ENCODE peak calls at places on chromosomes 4 and X, in four cellular contexts. G is K562, O is HepG2, E is GM12878. B is an unnamed sample.

GRCh38 chrX:96771500-96771899 is 86.9 kb downstream of the DIAPH2 start:
- DNase-seq in G (no peak), O (no peak), E (no peak), B (no peak)

GRCh38 chrX:153926863-153927685 is 1.0 kb upstream of the ARHGAP4 start:
- DNase-seq in G (peak; percentile 31), O (peak; percentile 72), E (peak; percentile 55), B (no peak)

GRCh38 chrX:97685753-97686152 is 802.0 kb downstream of the RPA4 start:
- DNase-seq in G (peak; percentile 11), O (peak; percentile 11), E (no peak), B (peak; percentile 34)

GRCh38 chrX:111244238-111244750 is 26.0 kb downstream of the CAPN6 start:
- DNase-seq in G (no peak), O (peak; percentile 0), E (no peak), B (peak; percentile 33)

GRCh38 chr4:149735796-149736195 is 79.8 kb downstream of the IQCM start:
- DNase-seq in G (no peak), O (no peak), E (no peak), B (no peak)

GRCh38 chr4:165079476-165079875 is 25.8 kb downstream of the TRIM75 start:
- DNase-seq in G (no peak), O (no peak), E (no peak), B (no peak)

GRCh38 chr4:32768664-32769389 is 2048.7 kb downstream of the PCDH7 start:
- DNase-seq in G (no peak), O (peak; percentile 42), E (no peak), B (no peak)

GRCh38 chr4:5822617-5823016 is 70.3 kb downstream of the CRMP1 start:
- DNase-seq in G (no peak), O (no peak), E (no peak), B (no peak)

GRCh38 chr4:186189656-186190055 is 1.7 kb upstream of the CYP4V2 start:
- DNase-seq in G (no peak), O (no peak), E (no peak), B (no peak)

GRCh38 chr4:183256756-183257385 is 63.2 kb downstream of the CLDN22 start:
- DNase-seq in G (peak; percentile 69), O (peak; percentile 40), E (no peak), B (peak; percentile 57)

GRCh38 chr4:142449771-142450373 is 396.2 kb downstream of the INPP4B start:
- DNase-seq in G (no peak), O (no peak), E (no peak), B (no peak)

GRCh38 chrX:111095974-111096870 is at the start of gene PAK3:
- DNase-seq in G (no peak), O (no peak), E (no peak), B (peak; percentile 51)

GRCh38 chr4:5821665-5822358 is 71.1 kb downstream of the CRMP1 start:
- DNase-seq in G (peak; percentile 66), O (no peak), E (no peak), B (peak; percentile 38)

GRCh38 chrX:11135483-11136185 is 24.5 kb downstream of the HCCS start:
- DNase-seq in G (no peak), O (no peak), E (no peak), B (no peak)

GRCh38 chr4:144903953-144904711 is 193.9 kb downstream of the ANAPC10 start:
- DNase-seq in G (no peak), O (no peak), E (no peak), B (no peak)

GRCh38 chr4:55524844-55525571 is 21.7 kb downstream of the CLOCK start:
- DNase-seq in G (no peak), O (no peak), E (no peak), B (no peak)

GRCh38 chrX:133529578-133529977 is 114.3 kb upstream of the GPC4 start:
- DNase-seq in G (no peak), O (no peak), E (no peak), B (no peak)

GRCh38 chr4:8580321-8581093 is at the start of gene GPR78:
- DNase-seq in G (peak; percentile 90), O (no peak), E (no peak), B (peak; percentile 89)

GRCh38 chr4:182325397-182325796 is 82.2 kb downstream of the TENM3 start:
- DNase-seq in G (no peak), O (no peak), E (no peak), B (no peak)

GRCh38 chr4:56450342-56450741 is 14.3 kb downstream of the PAICS start:
- DNase-seq in G (no peak), O (no peak), E (no peak), B (no peak)

GRCh38 chr4:176622251-176622968 is 170.3 kb downstream of the VEGFC start:
- DNase-seq in G (no peak), O (no peak), E (no peak), B (no peak)

GRCh38 chr4:154743683-154744340 is at the start of gene LRAT:
- DNase-seq in G (peak; percentile 50), O (no peak), E (no peak), B (peak; percentile 44)

GRCh38 chrX:16664059-16664458 is 14.1 kb downstream of the S100G start:
- DNase-seq in G (no peak), O (no peak), E (no peak), B (no peak)

GRCh38 chr4:185965456-185966384 is 103.2 kb upstream of the TLR3 start:
- DNase-seq in G (no peak), O (no peak), E (peak; percentile 3), B (no peak)

GRCh38 chrX:77937291-77937690 is 26.8 kb downstream of the ATP7A start:
- DNase-seq in G (no peak), O (no peak), E (no peak), B (no peak)

GRCh38 chr4:41155194-41155830 is 59.0 kb downstream of the APBB2 start:
- DNase-seq in G (no peak), O (no peak), E (no peak), B (no peak)

GRCh38 chr4:46016306-46016705 is 107.5 kb downstream of the GABRG1 start:
- DNase-seq in G (no peak), O (no peak), E (no peak), B (no peak)

GRCh38 chrX:10169180-10169579 is 12.4 kb downstream of the CLCN4 start:
- DNase-seq in G (no peak), O (peak; percentile 78), E (no peak), B (no peak)

GRCh38 chrX:38313190-38313589 is 14.1 kb downstream of the RPGR start:
- DNase-seq in G (no peak), O (no peak), E (no peak), B (no peak)

GRCh38 chrX:443676-444210 is 57.0 kb upstream of the PPP2R3B start:
- DNase-seq in G (no peak), O (no peak), E (no peak), B (no peak)

GRCh38 chrX:12999422-12999821 is 24.5 kb downstream of the TMSB4X start:
- DNase-seq in G (no peak), O (no peak), E (no peak), B (no peak)
- TF ChIP-seq TARDBP in G (no peak), O (no peak), E (no peak), B (no peak)

GRCh38 chr4:126526335-126526734 is 1106.4 kb upstream of the INTU start:
- DNase-seq in G (no peak), O (no peak), E (no peak), B (no peak)
- TF ChIP-seq FOXM1 in G (no peak), O (no peak), E (no peak), B (no peak)

GRCh38 chrX:47217852-47218279 is 615 bp upstream of the CDK16 start:
- DNase-seq in G (peak; percentile 95), O (peak; percentile 94), E (peak; percentile 99), B (peak; percentile 93)
- TF ChIP-seq BHLHE40 in G (peak; percentile 3), O (no peak), E (no peak), B (no peak)

DNA sequence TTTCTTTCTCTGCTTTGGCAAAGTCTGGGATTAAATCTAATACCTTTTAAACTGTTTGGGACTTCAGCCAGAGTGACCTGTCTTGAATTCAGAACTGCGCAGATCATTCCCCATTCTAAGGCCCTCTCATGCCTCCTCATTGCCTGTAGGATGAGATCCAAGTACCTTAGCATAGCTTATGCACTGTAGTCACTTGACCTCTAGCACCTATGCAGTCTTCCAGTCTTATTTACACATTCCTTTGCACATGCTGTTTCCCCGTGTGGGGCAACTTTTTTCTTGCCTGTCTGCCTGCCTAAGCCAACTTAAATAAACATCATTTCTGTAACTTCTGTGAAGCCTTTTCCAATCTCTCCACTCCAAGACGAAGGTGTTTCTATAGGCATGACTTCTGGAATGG is 68.4 kb downstream of the AR start:
- DNase-seq in G (no peak), O (no peak), E (no peak), B (no peak)
- TF ChIP-seq TARDBP in G (no peak), O (no peak), E (no peak), B (no peak)

DNA sequence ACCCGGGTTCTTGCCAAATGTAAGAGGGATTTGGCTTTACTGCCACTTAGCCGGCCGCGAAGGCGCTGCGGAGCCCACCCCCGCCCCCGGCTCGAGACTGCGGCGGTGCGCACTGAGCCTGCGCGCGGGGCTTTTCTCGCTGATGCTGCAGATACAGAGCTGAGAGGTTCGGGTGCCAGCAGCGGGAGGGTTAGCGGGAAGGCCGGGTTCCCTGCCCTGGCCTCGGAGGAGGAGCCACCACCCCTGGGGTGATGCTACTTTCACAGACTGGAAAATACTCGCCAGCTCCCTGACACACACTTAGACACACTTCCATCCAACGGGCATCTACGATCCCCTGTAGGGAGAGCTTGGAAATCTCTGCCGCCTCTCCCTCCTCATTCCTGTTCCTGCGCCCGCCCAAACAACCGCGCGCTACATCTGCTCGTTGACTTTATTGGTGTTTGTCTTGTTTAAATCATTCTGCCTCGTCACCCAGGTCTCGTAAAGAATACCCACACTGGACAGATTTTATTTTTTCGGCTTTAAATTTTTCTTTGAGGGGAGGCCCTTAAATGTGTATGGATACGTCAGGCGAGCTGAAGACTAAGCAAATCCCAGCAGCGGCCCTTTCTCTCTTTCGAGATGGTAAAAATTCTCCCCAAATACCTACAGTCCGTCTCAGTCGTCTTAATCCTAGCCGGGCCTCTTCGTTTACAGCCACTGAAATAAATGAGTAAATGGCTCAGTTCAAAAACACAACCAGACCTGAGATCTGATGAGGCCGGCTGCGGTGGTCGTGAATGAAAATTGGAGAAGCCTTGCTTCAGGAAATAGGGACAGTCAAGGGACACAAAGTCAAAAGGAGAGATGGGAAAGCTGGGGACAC is 1.9 kb upstream of the PCDH7 start:
- DNase-seq in G (no peak), O (no peak), E (no peak), B (peak; percentile 33)
- TF ChIP-seq FOXM1 in G (no peak), O (no peak), E (no peak), B (no peak)